ENCODE peak calls at places on chromosome 4, in five cellular contexts. K is activated CD4-positive, alpha-beta T cell treated with anti-CD3 and anti-CD28 coated beads, Interleukin-2, amount 50 U/mL, for 48 hours; A is putamen; M is left lung; R is Calu3. Z is an unnamed sample.

GRCh38 chr4:120052840-120053239 is 13.8 kb downstream of the MAD2L1 start:
- DNase-seq in R (no peak), K (no peak), M (peak), A (no peak), Z (peak)

GRCh38 chr4:4663028-4663427 is 121.2 kb upstream of the STX18 start:
- DNase-seq in K (no peak), M (no peak), R (no peak), A (no peak), Z (no peak)

GRCh38 chr4:186168750-186169149 is 22.6 kb upstream of the CYP4V2 start:
- DNase-seq in K (no peak), R (no peak), M (no peak), A (no peak), Z (no peak)

GRCh38 chr4:100593933-100594332 is 76.1 kb upstream of the EMCN start:
- DNase-seq in R (no peak), M (no peak), A (no peak), K (no peak), Z (no peak)

GRCh38 chr4:122826596-122827257 is at the start of gene FGF2:
- DNase-seq in R (peak), K (peak), M (peak), A (peak), Z (peak)

GRCh38 chr4:5919044-5919443 is 26.2 kb upstream of the CRMP1 start:
- DNase-seq in K (no peak), R (no peak), A (no peak), M (no peak), Z (no peak)

GRCh38 chr4:138981930-138982390 is 33.6 kb upstream of the NOCT start:
- DNase-seq in M (no peak), R (peak), K (no peak), A (peak), Z (peak)

GRCh38 chr4:23770011-23770410 is 119.8 kb downstream of the PPARGC1A start:
- DNase-seq in R (no peak), M (no peak), A (peak), K (no peak), Z (no peak)

GRCh38 chr4:69060651-69061308 is 35.5 kb upstream of the UGT2B7 start:
- DNase-seq in A (no peak), R (no peak), M (no peak), K (no peak), Z (peak)

GRCh38 chr4:73127839-73128448 is 58.4 kb upstream of the COX18 start:
- DNase-seq in R (peak), M (no peak), A (peak), K (no peak), Z (peak)